ENCODE peak calls at places on chromosomes 6 and 20, in seven cellular contexts. J is stomach, W is tibial nerve, H is ovary, Y is testis, I is right lobe of liver, F is heart left ventricle. P is an unnamed sample.

GRCh38 chr6:43093361-43094289 is 17.5 kb downstream of the PTK7 start:
- DNase-seq in J (peak), W (no peak), H (no peak), Y (peak), I (no peak), F (no peak), P (peak)

GRCh38 chr6:149566372-149567193 is at the start of gene GINM1:
- DNase-seq in J (peak), W (peak), H (peak), Y (peak), I (peak), F (peak), P (peak)

GRCh38 chr20:21505161-21505809 is 8.6 kb downstream of the NKX2-2 start:
- DNase-seq in J (peak), W (peak), H (no peak), Y (peak), I (peak), F (peak), P (peak)

GRCh38 chr6:155155787-155156447 is 107.9 kb upstream of the CLDN20 start:
- DNase-seq in J (no peak), W (no peak), H (no peak), Y (no peak), I (no peak), F (no peak), P (no peak)

GRCh38 chr6:131061771-131062160 is 1.3 kb downstream of the EPB41L2 start:
- DNase-seq in J (no peak), W (no peak), H (no peak), Y (no peak), I (no peak), F (no peak), P (no peak)

GRCh38 chr6:70108230-70108629 is 194.7 kb downstream of the COL9A1 start:
- DNase-seq in J (no peak), W (no peak), H (no peak), Y (no peak), I (no peak), F (no peak), P (no peak)

GRCh38 chr6:142331075-142331551 is 29.3 kb downstream of the ADGRG6 start:
- DNase-seq in J (no peak), W (no peak), H (no peak), Y (no peak), I (no peak), F (no peak), P (no peak)

GRCh38 chr6:140988780-140989179 is 1143.9 kb upstream of the GJE1 start:
- DNase-seq in J (no peak), W (no peak), H (no peak), Y (no peak), I (no peak), F (no peak), P (no peak)

GRCh38 chr6:96542702-96543101 is 20.2 kb upstream of the FHL5 start:
- DNase-seq in J (no peak), W (no peak), H (no peak), Y (no peak), I (no peak), F (no peak), P (no peak)

GRCh38 chr6:24664049-24664987 is 2.4 kb downstream of the TDP2 start:
- DNase-seq in J (no peak), W (no peak), H (no peak), Y (no peak), I (no peak), F (no peak), P (no peak)

GRCh38 chr6:43878823-43879495 is 108.9 kb downstream of the VEGFA start:
- DNase-seq in J (peak), W (no peak), H (no peak), Y (peak), I (no peak), F (peak), P (no peak)

GRCh38 chr20:31719644-31720485 is 2.8 kb downstream of the BCL2L1 start:
- DNase-seq in J (peak), W (no peak), H (no peak), Y (no peak), I (no peak), F (no peak), P (no peak)

GRCh38 chr20:41798926-41799502 is 180.8 kb upstream of the CHD6 start:
- DNase-seq in J (no peak), W (no peak), H (no peak), Y (no peak), I (no peak), F (no peak), P (no peak)

GRCh38 chr6:1856381-1856780 is 246.7 kb downstream of the FOXC1 start:
- DNase-seq in J (no peak), W (peak), H (peak), Y (peak), I (no peak), F (no peak), P (no peak)

GRCh38 chr6:10033223-10033829 is 381.5 kb downstream of the TFAP2A start:
- DNase-seq in J (no peak), W (no peak), H (no peak), Y (no peak), I (peak), F (no peak), P (no peak)

GRCh38 chr6:31186052-31186734 is 15.7 kb upstream of the POU5F1 start:
- DNase-seq in J (peak), W (peak), H (no peak), Y (no peak), I (peak), F (peak), P (peak)
- TF ChIP-seq POLR2A in J (no peak), W (no peak), H (no peak), Y (no peak), I (peak), F (no peak), P (no peak)

DNA sequence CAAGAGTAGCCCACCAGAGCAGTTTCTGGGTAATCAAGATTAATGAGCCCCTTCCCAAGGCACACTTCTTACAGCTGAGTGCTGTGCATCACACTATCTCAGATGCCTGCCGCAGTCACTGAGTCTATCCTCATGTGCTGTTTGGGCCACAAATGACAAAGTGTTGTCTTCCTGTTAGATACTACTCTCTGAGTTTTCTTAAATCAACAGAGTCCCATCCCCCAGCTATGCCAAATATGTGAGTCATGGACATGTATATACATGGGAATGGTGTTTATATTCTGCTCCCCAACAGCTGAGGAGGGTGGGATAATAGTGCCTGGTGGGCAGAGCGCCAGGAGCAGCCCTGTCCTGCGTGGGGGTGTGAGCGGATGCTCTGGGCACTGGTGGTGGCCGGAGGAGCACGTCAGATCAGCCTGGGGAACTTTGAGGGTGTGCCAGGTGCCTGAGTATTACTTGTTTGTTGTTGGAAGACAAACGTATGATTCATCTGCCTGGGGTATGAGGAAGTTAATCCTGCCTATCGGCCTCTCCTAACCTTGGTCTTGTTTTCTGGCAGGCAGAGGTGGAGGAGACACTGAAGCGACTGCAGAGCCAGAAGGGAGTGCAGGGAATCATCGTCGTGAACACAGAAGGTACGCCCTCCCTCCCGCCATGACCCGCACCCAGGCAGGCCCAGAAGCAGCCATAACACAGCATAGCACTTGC is 9.6 kb downstream of the DYNLRB1 start:
- DNase-seq in J (peak), W (peak), H (peak), Y (peak), I (no peak), F (peak), P (peak)
- H3K4me3 ChIP-seq in J (no peak), W (no peak), H (no peak), Y (no peak), I (no peak), F (no peak), P (no peak)

GRCh38 chr6:125787791-125788190 is 3.0 kb upstream of the NCOA7 start:
- DNase-seq in J (peak), W (no peak), H (peak), Y (peak), I (no peak), F (no peak), P (no peak)
- TF ChIP-seq CTCF in J (no peak), W (no peak), H (peak), Y (peak), I (no peak), F (peak), P (no peak)

DNA sequence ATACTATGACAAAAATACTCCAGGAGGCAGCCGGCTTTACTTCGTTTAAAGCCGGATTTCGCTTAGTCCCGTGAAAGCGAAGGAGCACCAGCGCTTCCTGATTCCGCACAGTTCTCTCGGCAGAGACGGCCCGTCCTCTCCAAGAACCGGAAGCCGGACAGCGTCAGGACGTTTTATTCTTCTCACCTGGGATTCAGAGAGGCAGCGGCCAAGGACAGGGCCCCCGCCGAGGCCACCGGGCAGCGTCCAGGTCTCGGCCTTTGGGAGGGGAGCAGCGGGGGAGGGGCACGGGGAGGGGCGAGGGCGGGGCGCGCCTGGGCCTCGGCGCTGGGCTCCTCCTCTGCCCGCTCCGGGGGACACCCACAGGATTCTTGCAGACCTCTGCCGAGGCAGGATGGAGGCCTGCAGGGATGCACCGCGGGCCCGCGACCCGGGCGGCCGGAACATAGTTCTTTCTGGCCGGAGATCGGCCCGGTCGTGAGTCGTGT is 2.8 kb upstream of the DIDO1 start:
- DNase-seq in J (peak), W (peak), H (peak), Y (peak), I (peak), F (peak), P (peak)
- TF ChIP-seq POLR2A in J (no peak), W (no peak), H (no peak), Y (no peak), I (peak), F (no peak), P (no peak)

GRCh38 chr20:52290602-52291001 is 99.0 kb upstream of the ZFP64 start:
- DNase-seq in J (no peak), W (no peak), H (no peak), Y (no peak), I (no peak), F (no peak), P (no peak)

GRCh38 chr20:52294106-52294628 is 102.6 kb upstream of the ZFP64 start:
- DNase-seq in J (no peak), W (no peak), H (no peak), Y (no peak), I (no peak), F (no peak), P (no peak)

GRCh38 chr20:52289956-52290355 is 98.4 kb upstream of the ZFP64 start:
- DNase-seq in J (no peak), W (no peak), H (no peak), Y (no peak), I (no peak), F (no peak), P (no peak)

GRCh38 chr20:52291109-52291508 is 99.5 kb upstream of the ZFP64 start:
- DNase-seq in J (no peak), W (no peak), H (no peak), Y (no peak), I (no peak), F (no peak), P (no peak)

DNA sequence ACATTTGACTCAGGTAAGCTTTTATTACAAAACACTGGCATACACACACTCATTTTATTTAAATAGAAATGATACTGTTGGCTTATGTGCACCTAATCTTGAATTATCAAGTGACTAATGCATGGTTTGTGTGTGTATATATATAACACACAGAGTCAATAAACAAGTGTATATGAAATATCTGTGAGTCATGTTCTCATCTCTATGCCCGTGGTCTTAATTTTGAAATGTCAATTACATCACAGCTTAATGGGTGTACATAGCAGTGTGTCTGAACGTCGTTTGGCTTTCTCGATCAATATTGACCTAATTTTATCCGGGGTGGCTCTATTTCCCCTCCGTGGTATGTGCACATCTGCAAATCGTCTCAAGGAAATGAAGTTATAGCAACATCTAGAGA is 104.0 kb upstream of the ZFP64 start:
- DNase-seq in J (no peak), W (no peak), H (no peak), Y (no peak), I (no peak), F (no peak), P (no peak)
- H3K4me3 ChIP-seq in J (no peak), W (no peak), H (no peak), Y (no peak), I (no peak), F (no peak), P (no peak)

GRCh38 chr6:33407132-33407718 is 3.6 kb upstream of the PHF1 start:
- DNase-seq in J (no peak), W (no peak), H (no peak), Y (no peak), I (no peak), F (no peak), P (no peak)
- TF ChIP-seq CTCF in J (no peak), W (no peak), H (no peak), Y (peak), I (peak), F (peak), P (no peak)

GRCh38 chr20:33857722-33858563 is 46.8 kb downstream of the CHMP4B start:
- DNase-seq in J (no peak), W (no peak), H (no peak), Y (no peak), I (no peak), F (no peak), P (no peak)
- TF ChIP-seq POLR2A in J (no peak), W (no peak), H (no peak), Y (no peak), I (no peak), F (no peak), P (no peak)

DNA sequence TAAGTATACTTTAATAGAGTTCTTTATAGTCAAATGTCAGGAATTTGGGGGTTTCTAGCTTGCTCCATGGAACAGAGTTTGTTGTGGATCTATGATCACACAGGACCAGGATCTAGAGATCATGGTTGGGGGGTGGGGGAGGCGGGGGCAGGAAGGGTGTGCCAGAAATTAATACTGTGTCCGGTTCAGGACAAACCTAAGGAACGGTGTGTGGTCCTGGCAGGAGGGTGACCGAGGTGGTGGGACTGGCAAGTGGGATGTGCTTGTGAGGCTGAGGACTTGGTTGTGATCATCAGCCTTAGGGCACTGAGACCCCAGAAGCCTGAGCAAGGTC is 27.9 kb downstream of the GSTA3 start:
- DNase-seq in J (no peak), W (no peak), H (no peak), Y (no peak), I (no peak), F (no peak), P (no peak)
- H3K4me3 ChIP-seq in J (peak), W (peak), H (peak), Y (peak), I (peak), F (peak), P (no peak)

GRCh38 chr20:54320148-54320607 is 112.3 kb downstream of the PFDN4 start:
- DNase-seq in J (no peak), W (no peak), H (no peak), Y (no peak), I (no peak), F (no peak), P (no peak)
- TF ChIP-seq CTCF in J (no peak), W (no peak), H (no peak), Y (no peak), I (no peak), F (no peak), P (no peak)